ENCODE peak calls at places on chromosomes 16 and 17, in six cellular contexts. C is sigmoid colon, U is lower leg skin, A is IMR-90, I is thyroid gland, N is adrenal gland. P is an unnamed sample.

GRCh38 chr17:27552467-27552779 is 78.6 kb upstream of the LGALS9 start:
- DNase-seq in A (peak), U (no peak), C (no peak), I (no peak), N (no peak), P (no peak)

GRCh38 chr16:10624527-10624926 is 44.1 kb upstream of the EMP2 start:
- DNase-seq in N (no peak), I (no peak), U (no peak), C (no peak), A (no peak), P (no peak)

GRCh38 chr16:10386517-10387377 is 886 bp downstream of the ATF7IP2 start:
- DNase-seq in A (peak), C (no peak), I (no peak), U (no peak), N (no peak), P (no peak)

GRCh38 chr17:37067555-37068111 is 118.9 kb downstream of the AATF start:
- DNase-seq in C (peak), A (peak), N (peak), I (no peak), U (peak), P (peak)

GRCh38 chr17:32485261-32485955 is 1.4 kb upstream of the CDK5R1 start:
- DNase-seq in A (no peak), C (no peak), U (no peak), N (no peak), I (no peak), P (no peak)

GRCh38 chr16:70523013-70523620 is at the start of gene COG4:
- DNase-seq in I (peak), C (peak), U (peak), N (peak), A (peak), P (peak)

GRCh38 chr17:51121620-51122472 is 1.2 kb upstream of the SPAG9 start:
- DNase-seq in A (peak), N (peak), I (peak), C (peak), U (peak), P (peak)

GRCh38 chr17:48025904-48026502 is 11.6 kb downstream of the COPZ2 start:
- DNase-seq in I (no peak), A (no peak), N (no peak), C (no peak), U (no peak), P (no peak)

GRCh38 chr17:21171309-21171922 is 42.5 kb downstream of the TMEM11 start:
- DNase-seq in N (no peak), A (no peak), C (no peak), I (no peak), U (no peak), P (no peak)

GRCh38 chr16:85248269-85248668 is 136.0 kb upstream of the CIBAR2 start:
- DNase-seq in N (no peak), A (no peak), I (no peak), U (no peak), C (no peak), P (no peak)

GRCh38 chr16:2483160-2483559 is 8.2 kb downstream of the TBC1D24 start:
- DNase-seq in C (no peak), U (no peak), A (peak), N (no peak), I (peak), P (no peak)

GRCh38 chr16:2481676-2482075 is 6.7 kb downstream of the TBC1D24 start:
- DNase-seq in A (no peak), I (no peak), C (no peak), N (no peak), U (no peak), P (no peak)

GRCh38 chr16:2480948-2481347 is 6.0 kb downstream of the TBC1D24 start:
- DNase-seq in A (no peak), N (no peak), C (no peak), U (no peak), I (peak), P (peak)

GRCh38 chr16:2483939-2484897 is 9.3 kb downstream of the TBC1D24 start:
- DNase-seq in U (no peak), C (no peak), N (no peak), A (no peak), I (peak), P (no peak)

GRCh38 chr16:2482181-2483107 is 7.5 kb downstream of the TBC1D24 start:
- DNase-seq in C (peak), U (peak), I (peak), A (peak), N (no peak), P (peak)
- TF ChIP-seq POLR2A in C (no peak), U (no peak), I (no peak), A (no peak), N (no peak), P (no peak)

GRCh38 chr17:2264023-2264860 is 39.3 kb downstream of the SMG6 start:
- DNase-seq in I (no peak), U (no peak), N (no peak), A (peak), C (no peak), P (no peak)

GRCh38 chr17:2263183-2263954 is 40.2 kb downstream of the SMG6 start:
- DNase-seq in I (no peak), C (no peak), N (no peak), A (peak), U (no peak), P (no peak)

GRCh38 chr17:2262146-2262587 is 41.4 kb downstream of the SMG6 start:
- DNase-seq in I (no peak), U (no peak), A (peak), N (no peak), C (no peak), P (no peak)

GRCh38 chr17:2259769-2260536 is 43.6 kb downstream of the SMG6 start:
- DNase-seq in I (no peak), A (peak), U (no peak), C (peak), N (no peak), P (peak)
- H3K4me3 ChIP-seq in I (no peak), A (no peak), U (no peak), C (no peak), N (no peak), P (no peak)

DNA sequence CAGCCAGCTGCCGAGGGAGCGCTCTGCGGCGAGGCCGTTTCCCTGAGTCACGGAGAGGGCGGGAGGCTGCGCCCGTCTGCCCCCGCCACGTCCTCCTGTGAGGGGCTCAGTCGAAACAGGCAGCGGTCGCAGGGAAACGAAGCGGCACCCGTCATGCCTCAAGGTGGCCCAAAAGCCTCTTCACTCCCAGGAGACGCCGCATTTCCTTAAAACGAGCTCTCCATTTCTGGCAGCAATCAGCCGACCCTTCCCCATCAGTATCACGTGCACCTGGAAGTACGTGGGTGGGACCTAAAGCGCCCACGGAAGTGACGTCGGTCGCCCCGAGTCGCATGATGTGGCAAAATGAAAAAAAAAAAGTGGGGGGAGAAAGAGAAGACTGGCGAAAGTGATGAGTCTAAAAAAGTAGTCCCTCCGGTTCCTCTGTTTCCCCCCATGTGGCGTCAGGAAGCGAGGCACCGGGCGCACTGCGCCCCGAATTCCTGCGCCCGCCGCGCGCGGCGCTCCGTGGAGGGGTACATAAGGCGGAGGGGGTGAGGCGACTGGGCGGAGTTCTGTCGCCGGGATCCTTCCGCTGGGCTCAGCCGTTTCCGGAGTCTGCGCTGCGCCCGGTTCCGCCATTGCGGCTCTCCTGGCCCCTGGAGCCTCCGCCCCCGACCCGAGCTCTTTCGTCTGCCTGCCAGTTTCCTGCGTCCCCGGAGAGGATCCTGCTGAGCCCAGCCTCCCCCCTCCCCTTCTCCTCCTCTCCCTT is at the start of gene CLTC:
- DNase-seq in N (peak), I (peak), U (peak), C (peak), A (peak), P (peak)
- TF ChIP-seq POLR2A in N (peak), I (peak), U (peak), C (peak), A (peak), P (peak)

DNA sequence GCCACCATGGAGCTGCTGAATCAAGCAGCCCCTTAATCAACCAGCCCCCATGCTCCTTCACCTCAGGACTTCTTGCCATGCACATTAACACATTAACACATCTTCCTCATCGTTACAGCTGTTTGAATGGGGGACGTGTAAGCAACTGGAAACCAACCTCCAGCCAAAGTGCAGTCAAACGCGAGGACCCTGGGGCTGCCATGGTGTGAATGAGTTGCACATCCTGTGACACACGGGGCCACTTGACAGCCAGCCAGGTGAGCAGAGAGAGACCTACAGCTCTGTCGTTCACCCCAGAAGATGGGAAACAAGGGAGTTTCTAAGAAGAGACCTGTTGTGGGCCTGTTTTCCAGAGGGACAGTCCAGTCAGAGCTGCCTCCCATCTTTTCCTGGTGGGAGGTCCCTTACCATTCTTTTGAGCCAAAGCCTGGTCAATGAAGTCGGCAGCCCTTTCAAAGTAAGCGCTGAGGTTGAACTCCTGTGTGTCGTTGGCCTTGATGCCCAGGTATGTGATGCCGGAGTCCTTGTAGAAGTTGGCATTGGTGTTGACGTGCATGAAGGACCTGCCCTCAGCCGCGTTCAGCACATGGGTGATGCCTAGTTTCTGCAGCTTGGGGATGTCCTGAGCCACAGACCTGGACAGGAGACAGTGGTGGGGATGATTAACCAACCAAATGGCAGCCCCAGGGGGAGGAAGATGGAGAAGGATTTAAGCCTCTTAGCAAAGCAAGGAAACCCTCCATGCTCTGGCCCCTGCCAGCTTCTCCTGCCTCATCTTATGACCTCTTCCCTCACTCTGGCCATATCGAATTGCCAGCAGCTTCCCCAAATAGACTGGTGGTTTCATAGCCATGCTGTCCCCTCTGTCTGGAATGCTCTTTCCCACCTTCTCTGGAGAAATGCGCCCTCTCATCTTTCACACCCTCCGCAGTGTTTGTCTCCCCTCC is 4.2 kb downstream of the DUSP3 start:
- DNase-seq in I (no peak), U (no peak), N (no peak), A (no peak), C (no peak), P (no peak)
- H3K4me3 ChIP-seq in I (no peak), U (no peak), N (no peak), A (no peak), C (no peak), P (no peak)

DNA sequence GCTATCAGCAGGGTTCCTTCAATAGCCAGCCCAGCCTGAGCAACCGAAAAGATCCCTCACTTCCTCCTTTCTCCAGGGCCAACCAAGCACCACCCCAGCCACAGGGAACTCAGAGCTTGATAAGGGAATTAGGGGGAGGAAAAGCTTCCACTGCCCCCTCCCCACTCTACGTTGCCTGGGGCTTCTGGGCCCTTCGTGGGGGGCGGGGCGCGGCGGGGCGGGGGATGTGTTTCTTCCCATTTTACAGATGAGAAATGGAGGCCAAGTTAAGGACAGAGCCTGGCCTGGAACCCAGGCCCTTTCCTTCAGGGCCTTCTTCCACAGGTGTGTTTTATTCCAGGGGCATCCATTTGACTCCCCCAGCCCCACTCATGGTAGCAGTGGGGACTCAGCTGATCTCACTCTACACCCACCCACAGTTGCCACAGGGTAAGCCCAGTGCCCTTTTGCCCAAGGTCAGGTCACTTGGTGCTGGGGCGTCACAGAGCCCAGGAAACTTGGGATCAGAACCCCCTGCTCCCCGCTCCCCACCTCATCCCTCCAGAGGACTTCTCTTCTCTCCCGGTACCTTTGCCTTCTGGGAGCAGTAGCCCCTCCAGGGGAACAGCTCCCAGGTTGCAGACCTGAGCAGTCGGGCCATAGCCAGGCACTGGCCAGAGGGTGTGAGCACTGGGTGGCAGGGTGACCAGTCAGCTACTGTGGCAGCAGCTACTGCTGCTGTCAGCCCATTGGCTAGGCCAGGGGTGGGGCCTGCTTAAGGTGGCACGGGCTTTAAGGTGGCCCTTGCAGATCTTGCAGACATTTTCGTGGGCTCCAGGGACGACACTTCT is at the start of gene LDHD:
- DNase-seq in I (peak), U (peak), N (peak), A (no peak), C (peak), P (peak)
- TF ChIP-seq POLR2A in I (no peak), U (no peak), N (peak), A (no peak), C (peak), P (peak)